ENCODE peak calls at places on chromosomes 6 and 20, in six cellular contexts. Z is H1, M is K562, I is GM12878, Y is HCT116, L is SK-N-SH. N is an unnamed sample.
A peak's percentile ranks its signal among the peaks of the same experiment; 100 is the strongest.

GRCh38 chr20:3380228-3381070 is 27.0 kb downstream of the DNAAF9 start:
- DNase-seq in Z (no peak), M (no peak), I (no peak), Y (no peak), L (no peak), N (no peak)

GRCh38 chr20:19492937-19493336 is 265.1 kb upstream of the RIN2 start:
- DNase-seq in Z (no peak), M (no peak), I (no peak), Y (no peak), L (peak; percentile 46), N (no peak)

GRCh38 chr20:14264869-14265268 is 72.5 kb downstream of the FLRT3 start:
- DNase-seq in Z (no peak), M (no peak), I (no peak), Y (no peak), L (peak; percentile 4), N (peak; percentile 14)

GRCh38 chr6:107304421-107305025 is 154.8 kb downstream of the PDSS2 start:
- DNase-seq in Z (no peak), M (no peak), I (no peak), Y (peak; percentile 48), L (no peak), N (no peak)

GRCh38 chr20:6295477-6296256 is 172.8 kb upstream of the FERMT1 start:
- DNase-seq in Z (no peak), M (no peak), I (no peak), Y (no peak), L (no peak), N (no peak)

GRCh38 chr20:610130-611046 is at the start of gene TCF15:
- DNase-seq in Z (no peak), M (peak; percentile 98), I (no peak), Y (no peak), L (peak; percentile 100), N (no peak)

GRCh38 chr6:142856857-142857608 is 87.9 kb downstream of the HIVEP2 start:
- DNase-seq in Z (no peak), M (no peak), I (no peak), Y (no peak), L (no peak), N (no peak)

GRCh38 chr6:94562846-94563245 is 1014.5 kb upstream of the MANEA start:
- DNase-seq in Z (no peak), M (no peak), I (no peak), Y (no peak), L (no peak), N (no peak)

GRCh38 chr20:46232575-46232974 is 75.7 kb downstream of the CDH22 start:
- DNase-seq in Z (no peak), M (no peak), I (no peak), Y (no peak), L (peak; percentile 68), N (no peak)

GRCh38 chr6:82095091-82095490 is 152.5 kb downstream of the IBTK start:
- DNase-seq in Z (no peak), M (no peak), I (no peak), Y (no peak), L (no peak), N (no peak)

GRCh38 chr6:31493875-31494694 is 3.9 kb upstream of the MICB start:
- DNase-seq in Z (no peak), M (peak; percentile 75), I (peak; percentile 34), Y (peak; percentile 66), L (peak; percentile 62), N (peak; percentile 50)

GRCh38 chr20:6660441-6660840 is 107.0 kb upstream of the BMP2 start:
- DNase-seq in Z (no peak), M (no peak), I (no peak), Y (no peak), L (no peak), N (no peak)

GRCh38 chr20:50670126-50670862 is 21.0 kb downstream of the RIPOR3 start:
- DNase-seq in Z (no peak), M (no peak), I (no peak), Y (no peak), L (no peak), N (peak; percentile 76)

GRCh38 chr6:32838114-32838958 is at the start of gene TAP2:
- DNase-seq in Z (no peak), M (peak; percentile 97), I (no peak), Y (peak; percentile 79), L (peak; percentile 95), N (peak; percentile 94)

GRCh38 chr6:79813143-79813542 is 134.2 kb downstream of the ELOVL4 start:
- DNase-seq in Z (no peak), M (no peak), I (no peak), Y (no peak), L (no peak), N (no peak)

GRCh38 chr6:98769546-98769945 is 64.8 kb upstream of the POU3F2 start:
- DNase-seq in Z (no peak), M (peak; percentile 21), I (no peak), Y (peak; percentile 40), L (no peak), N (peak; percentile 70)

GRCh38 chr6:28078050-28078449 is 2.3 kb upstream of the ZNF165 start:
- DNase-seq in Z (no peak), M (no peak), I (no peak), Y (no peak), L (no peak), N (no peak)

GRCh38 chr6:27126815-27127537 is 120.5 kb upstream of the PRSS16 start:
- DNase-seq in Z (no peak), M (peak; percentile 77), I (peak; percentile 85), Y (peak; percentile 85), L (peak; percentile 70), N (peak; percentile 93)

GRCh38 chr6:165976705-165977104 is 190.9 kb downstream of the TBXT start:
- DNase-seq in Z (no peak), M (no peak), I (no peak), Y (no peak), L (no peak), N (no peak)

GRCh38 chr6:150876598-150876997 is 11.1 kb downstream of the MTHFD1L start:
- DNase-seq in Z (no peak), M (no peak), I (no peak), Y (no peak), L (no peak), N (peak; percentile 31)

GRCh38 chr20:50216543-50217206 is 26.0 kb downstream of the CEBPB start:
- DNase-seq in Z (no peak), M (no peak), I (no peak), Y (no peak), L (no peak), N (no peak)

GRCh38 chr6:149334201-149334600 is 16.7 kb downstream of the TAB2 start:
- DNase-seq in Z (no peak), M (no peak), I (no peak), Y (no peak), L (no peak), N (no peak)

DNA sequence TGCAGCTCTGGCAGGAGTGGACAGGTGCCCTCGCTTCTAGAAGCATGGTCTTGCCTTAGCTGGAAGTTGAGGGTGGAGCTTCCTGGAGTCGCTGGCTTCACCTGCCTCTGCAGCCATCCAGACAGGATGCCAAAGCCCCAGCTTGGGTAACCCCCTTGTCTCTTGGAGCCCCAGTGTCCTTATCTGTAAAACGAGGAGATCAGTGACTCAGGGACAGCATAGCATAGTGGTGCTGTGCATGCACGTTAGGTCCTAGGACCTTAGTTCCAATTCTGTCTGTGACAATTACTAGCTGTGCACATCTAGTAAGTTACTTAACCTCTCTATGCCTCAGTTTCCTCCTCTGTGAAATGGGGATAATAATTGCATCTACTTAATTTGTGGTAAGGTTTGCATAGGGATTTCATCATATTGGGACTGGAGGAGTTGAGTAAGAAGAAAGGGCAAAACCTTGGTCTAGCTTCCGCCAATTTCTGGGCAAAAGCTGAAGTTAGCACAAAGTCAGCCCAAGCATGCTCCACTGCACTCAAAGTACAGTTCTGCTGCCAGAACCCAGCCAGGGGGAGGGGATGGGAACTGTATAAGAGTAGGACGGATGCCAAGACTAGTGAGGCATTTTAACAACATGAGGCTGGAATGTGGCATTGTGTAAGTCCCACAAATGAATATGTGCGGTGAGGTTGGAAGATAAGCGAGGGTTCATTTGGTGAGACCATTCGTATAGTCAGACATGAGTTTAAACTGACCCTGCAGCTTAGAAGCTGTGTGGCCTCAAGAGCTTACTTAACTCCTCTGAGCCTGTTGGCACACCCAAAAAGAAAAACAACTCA is 24.5 kb downstream of the TOX2 start:
- DNase-seq in Z (no peak), M (no peak), I (no peak), Y (no peak), L (no peak), N (peak; percentile 61)
- TF ChIP-seq JUND in Z (no peak), M (no peak), I (no peak), Y (no peak), L (no peak), N (no peak)

DNA sequence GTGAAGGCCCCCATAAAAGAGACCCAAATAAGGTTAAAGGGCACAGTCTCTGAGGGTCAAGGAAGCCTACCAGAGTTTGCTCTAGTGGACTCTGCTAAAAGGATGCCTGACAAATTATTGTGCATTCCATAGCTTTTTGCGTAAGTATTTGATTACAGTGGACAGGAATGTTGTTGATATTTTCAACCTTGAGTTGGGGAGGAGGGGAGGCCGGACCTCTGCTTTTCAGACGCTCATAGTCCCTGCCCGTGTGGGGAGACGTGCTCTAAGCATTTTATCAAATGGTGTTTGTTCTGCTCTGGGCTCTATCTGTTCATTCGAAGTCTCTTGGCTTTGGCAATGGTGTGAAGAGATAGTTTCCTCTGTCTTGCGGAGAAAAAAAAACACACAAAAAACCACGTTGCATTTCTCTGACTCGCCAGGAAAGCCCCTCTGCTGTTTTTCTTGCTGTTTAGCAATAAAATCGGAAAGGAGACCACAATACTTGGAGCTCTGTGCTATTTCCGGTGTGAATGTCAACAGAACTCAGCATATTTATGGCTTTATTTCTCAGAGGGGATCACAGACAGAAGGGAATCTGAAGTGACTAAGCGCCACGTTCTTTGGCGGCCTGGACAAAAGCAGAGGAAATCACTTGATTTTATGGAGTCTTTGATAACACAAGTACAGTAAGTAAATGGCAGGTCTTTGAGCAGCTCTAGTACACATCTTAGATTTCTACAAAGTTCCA is 159.8 kb downstream of the ZFP64 start:
- DNase-seq in Z (no peak), M (no peak), I (no peak), Y (no peak), L (no peak), N (no peak)
- TF ChIP-seq JUND in Z (no peak), M (no peak), I (no peak), Y (no peak), L (no peak), N (no peak)

GRCh38 chr6:75287424-75287823 is 2.8 kb upstream of the TMEM30A start:
- DNase-seq in Z (no peak), M (no peak), I (no peak), Y (no peak), L (no peak), N (no peak)
- TF ChIP-seq JUND in Z (no peak), M (no peak), I (no peak), Y (no peak), L (no peak), N (no peak)

DNA sequence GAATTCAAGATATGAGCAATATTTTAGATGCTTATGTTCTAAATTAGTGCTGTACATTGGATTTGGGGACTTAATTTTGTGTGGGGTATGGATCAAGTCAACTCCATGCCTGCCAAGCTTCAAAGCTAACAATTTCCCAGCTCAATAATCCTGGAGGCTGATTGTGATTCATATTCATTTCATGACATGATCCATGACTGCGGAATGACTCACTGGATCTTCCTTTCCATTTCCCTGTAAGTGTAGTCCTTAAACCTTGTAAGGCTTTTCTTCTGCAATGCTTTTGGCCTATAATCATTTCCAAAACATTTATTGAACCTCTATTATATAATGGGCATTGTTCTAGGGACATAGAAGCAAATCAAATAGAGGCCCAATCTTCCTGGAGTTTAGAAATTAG is 44.8 kb upstream of the CCN2 start:
- DNase-seq in Z (no peak), M (no peak), I (no peak), Y (peak; percentile 81), L (peak; percentile 0), N (no peak)
- TF ChIP-seq JUND in Z (no peak), M (no peak), I (no peak), Y (peak; percentile 92), L (peak; percentile 99), N (no peak)

N was measured in T47D.